ENCODE peak calls at places on chromosomes 4 and X, in nine cellular contexts. One of them, this sample, is unnamed.
A peak's percentile ranks its signal among the peaks of the same experiment; 100 is the strongest.

GRCh38 chr4:81565137-81565870 is 93.6 kb upstream of the RASGEF1B start:
- DNase-seq in lung: peak; percentile 70
- DNase-seq in tibial artery: peak; percentile 89
- DNase-seq in fibroblast of lung: peak; percentile 37
- DNase-seq in SK-N-SH: no peak
- DNase-seq in astrocyte: no peak
- DNase-seq in colonic mucosa: peak; percentile 85
- DNase-seq in gastrocnemius medialis: peak; percentile 41
- DNase-seq in cardiac muscle cell: peak; percentile 72
- DNase-seq in this sample: peak; percentile 92

GRCh38 chr4:126647756-126648396 is 984.9 kb upstream of the INTU start:
- DNase-seq in lung: no peak
- DNase-seq in tibial artery: no peak
- DNase-seq in fibroblast of lung: peak; percentile 17
- DNase-seq in SK-N-SH: no peak
- DNase-seq in astrocyte: peak; percentile 71
- DNase-seq in colonic mucosa: no peak
- DNase-seq in gastrocnemius medialis: no peak
- DNase-seq in cardiac muscle cell: peak; percentile 37
- DNase-seq in this sample: no peak

GRCh38 chr4:113170818-113171468 is 121.5 kb downstream of the ANK2 start:
- DNase-seq in lung: no peak
- DNase-seq in tibial artery: no peak
- DNase-seq in fibroblast of lung: no peak
- DNase-seq in SK-N-SH: no peak
- DNase-seq in astrocyte: no peak
- DNase-seq in colonic mucosa: no peak
- DNase-seq in gastrocnemius medialis: no peak
- DNase-seq in cardiac muscle cell: no peak
- DNase-seq in this sample: no peak

GRCh38 chr4:25021206-25021605 is 9.5 kb downstream of the LGI2 start:
- DNase-seq in lung: no peak
- DNase-seq in tibial artery: no peak
- DNase-seq in fibroblast of lung: peak; percentile 8
- DNase-seq in SK-N-SH: no peak
- DNase-seq in astrocyte: no peak
- DNase-seq in colonic mucosa: no peak
- DNase-seq in gastrocnemius medialis: no peak
- DNase-seq in cardiac muscle cell: no peak
- DNase-seq in this sample: no peak

GRCh38 chr4:104592894-104593470 is 98.3 kb upstream of the CXXC4 start:
- DNase-seq in lung: no peak
- DNase-seq in tibial artery: no peak
- DNase-seq in fibroblast of lung: peak; percentile 68
- DNase-seq in SK-N-SH: no peak
- DNase-seq in astrocyte: peak; percentile 52
- DNase-seq in colonic mucosa: no peak
- DNase-seq in gastrocnemius medialis: no peak
- DNase-seq in cardiac muscle cell: peak; percentile 90
- DNase-seq in this sample: no peak

GRCh38 chr4:12123709-12124108 is 695.0 kb upstream of the HS3ST1 start:
- DNase-seq in lung: no peak
- DNase-seq in tibial artery: no peak
- DNase-seq in fibroblast of lung: no peak
- DNase-seq in SK-N-SH: no peak
- DNase-seq in astrocyte: no peak
- DNase-seq in colonic mucosa: no peak
- DNase-seq in gastrocnemius medialis: no peak
- DNase-seq in cardiac muscle cell: peak; percentile 31
- DNase-seq in this sample: no peak

GRCh38 chr4:186725422-186726149 is 1.9 kb upstream of the FAT1 start:
- DNase-seq in lung: peak; percentile 74
- DNase-seq in tibial artery: peak; percentile 90
- DNase-seq in fibroblast of lung: peak; percentile 91
- DNase-seq in SK-N-SH: peak; percentile 76
- DNase-seq in astrocyte: peak; percentile 80
- DNase-seq in colonic mucosa: peak; percentile 87
- DNase-seq in gastrocnemius medialis: no peak
- DNase-seq in cardiac muscle cell: peak; percentile 91
- DNase-seq in this sample: peak; percentile 78

GRCh38 chr4:56654238-56654632 is 26.9 kb downstream of the HOPX start:
- DNase-seq in lung: no peak
- DNase-seq in tibial artery: no peak
- DNase-seq in fibroblast of lung: no peak
- DNase-seq in SK-N-SH: no peak
- DNase-seq in astrocyte: peak; percentile 27
- DNase-seq in colonic mucosa: peak; percentile 27
- DNase-seq in gastrocnemius medialis: peak; percentile 48
- DNase-seq in cardiac muscle cell: peak; percentile 49
- DNase-seq in this sample: no peak

GRCh38 chrX:123422875-123423274 is 238.8 kb downstream of the GRIA3 start:
- DNase-seq in lung: no peak
- DNase-seq in tibial artery: peak; percentile 63
- DNase-seq in fibroblast of lung: peak; percentile 44
- DNase-seq in SK-N-SH: peak; percentile 14
- DNase-seq in astrocyte: no peak
- DNase-seq in colonic mucosa: peak; percentile 17
- DNase-seq in gastrocnemius medialis: no peak
- DNase-seq in cardiac muscle cell: peak; percentile 36
- DNase-seq in this sample: no peak

GRCh38 chrX:104750146-104750699 is 184.2 kb downstream of the IL1RAPL2 start:
- DNase-seq in lung: no peak
- DNase-seq in tibial artery: no peak
- DNase-seq in fibroblast of lung: no peak
- DNase-seq in SK-N-SH: no peak
- DNase-seq in astrocyte: peak; percentile 84
- DNase-seq in colonic mucosa: no peak
- DNase-seq in gastrocnemius medialis: no peak
- DNase-seq in cardiac muscle cell: no peak
- DNase-seq in this sample: no peak

GRCh38 chr4:138037716-138038115 is 204.4 kb downstream of the SLC7A11 start:
- DNase-seq in lung: no peak
- DNase-seq in tibial artery: no peak
- DNase-seq in fibroblast of lung: peak; percentile 91
- DNase-seq in SK-N-SH: no peak
- DNase-seq in astrocyte: peak; percentile 36
- DNase-seq in colonic mucosa: no peak
- DNase-seq in gastrocnemius medialis: no peak
- DNase-seq in cardiac muscle cell: peak; percentile 54
- DNase-seq in this sample: no peak

GRCh38 chrX:154840856-154841255 is 6.4 kb upstream of the SMIM9 start:
- DNase-seq in lung: no peak
- DNase-seq in tibial artery: no peak
- DNase-seq in fibroblast of lung: peak; percentile 75
- DNase-seq in SK-N-SH: peak; percentile 45
- DNase-seq in astrocyte: peak; percentile 26
- DNase-seq in colonic mucosa: no peak
- DNase-seq in gastrocnemius medialis: no peak
- DNase-seq in cardiac muscle cell: peak; percentile 75
- DNase-seq in this sample: no peak

GRCh38 chr4:75916091-75916661 is 13.9 kb upstream of the PPEF2 start:
- DNase-seq in lung: no peak
- DNase-seq in tibial artery: no peak
- DNase-seq in fibroblast of lung: peak; percentile 89
- DNase-seq in SK-N-SH: peak; percentile 59
- DNase-seq in astrocyte: peak; percentile 37
- DNase-seq in colonic mucosa: peak; percentile 30
- DNase-seq in gastrocnemius medialis: no peak
- DNase-seq in cardiac muscle cell: peak; percentile 65
- DNase-seq in this sample: no peak

DNA sequence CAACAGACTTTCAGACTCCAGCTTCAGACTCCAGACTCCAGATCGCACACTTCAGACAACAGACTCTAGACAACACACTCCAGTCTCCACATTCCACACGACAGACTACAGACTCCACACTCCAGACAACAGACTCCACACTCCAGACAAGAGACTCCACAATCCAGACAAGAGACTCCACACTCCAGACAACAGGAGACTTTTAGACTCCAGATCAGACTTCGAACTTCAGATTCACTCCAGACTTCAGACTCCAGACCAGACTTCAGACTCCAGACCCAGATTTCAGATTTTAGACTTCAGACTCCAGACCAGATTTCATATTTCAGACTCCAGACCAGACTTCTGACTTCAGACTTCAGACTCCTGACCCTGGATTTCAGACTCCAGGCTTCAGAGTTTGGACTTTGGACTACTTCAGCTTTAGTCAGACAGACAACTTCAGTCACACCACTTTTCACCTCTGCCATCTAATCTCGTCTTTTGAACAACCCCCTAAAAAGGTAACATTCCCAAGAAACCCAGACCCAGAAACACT is 29.0 kb upstream of the TLR2 start:
- DNase-seq in lung: no peak
- DNase-seq in tibial artery: no peak
- DNase-seq in fibroblast of lung: no peak
- DNase-seq in SK-N-SH: no peak
- DNase-seq in astrocyte: no peak
- DNase-seq in colonic mucosa: no peak
- DNase-seq in gastrocnemius medialis: no peak
- DNase-seq in cardiac muscle cell: no peak
- DNase-seq in this sample: no peak
- H3K4me1 ChIP-seq in lung: peaks cover 3% of the 10 kb centered on the region
- H3K4me1 ChIP-seq in tibial artery: peaks cover 27% of the 10 kb centered on the region
- H3K4me1 ChIP-seq in fibroblast of lung: no peaks in the 10 kb centered on the region
- H3K4me1 ChIP-seq in SK-N-SH: no peaks in the 10 kb centered on the region
- H3K4me1 ChIP-seq in astrocyte: peaks cover 4% of the 10 kb centered on the region
- H3K4me1 ChIP-seq in colonic mucosa: no peaks in the 10 kb centered on the region
- H3K4me1 ChIP-seq in gastrocnemius medialis: no peaks in the 10 kb centered on the region
- H3K4me1 ChIP-seq in cardiac muscle cell: no peaks in the 10 kb centered on the region
- H3K4me1 ChIP-seq in this sample: no peaks in the 10 kb centered on the region

GRCh38 chr4:143337600-143338287 is 1.1 kb downstream of the GAB1 start:
- DNase-seq in lung: peak; percentile 46
- DNase-seq in tibial artery: peak; percentile 83
- DNase-seq in fibroblast of lung: peak; percentile 67
- DNase-seq in SK-N-SH: peak; percentile 37
- DNase-seq in astrocyte: peak; percentile 60
- DNase-seq in colonic mucosa: peak; percentile 88
- DNase-seq in gastrocnemius medialis: no peak
- DNase-seq in cardiac muscle cell: peak; percentile 65
- DNase-seq in this sample: peak; percentile 67
- H3K27ac ChIP-seq in lung: peak overlapping the region; percentile 93
- H3K27ac ChIP-seq in tibial artery: peak overlapping the region; percentile 89
- H3K27ac ChIP-seq in fibroblast of lung: peak overlapping the region; percentile 72
- H3K27ac ChIP-seq in SK-N-SH: peak overlapping the region; percentile 91
- H3K27ac ChIP-seq in astrocyte: peak overlapping the region; percentile 86
- H3K27ac ChIP-seq in colonic mucosa: peak overlapping the region; percentile 95
- H3K27ac ChIP-seq in gastrocnemius medialis: peak overlapping the region; percentile 99
- H3K27ac ChIP-seq in cardiac muscle cell: peak overlapping the region; percentile 91
- H3K27ac ChIP-seq in this sample: peak overlapping the region; percentile 94

GRCh38 chr4:88297725-88298453 is 13.5 kb upstream of the PPM1K start:
- DNase-seq in lung: no peak
- DNase-seq in tibial artery: no peak
- DNase-seq in fibroblast of lung: no peak
- DNase-seq in SK-N-SH: no peak
- DNase-seq in astrocyte: no peak
- DNase-seq in colonic mucosa: no peak
- DNase-seq in gastrocnemius medialis: no peak
- DNase-seq in cardiac muscle cell: no peak
- DNase-seq in this sample: no peak
- TF ChIP-seq CTCF in lung: no peak
- TF ChIP-seq CTCF in tibial artery: no peak
- TF ChIP-seq CTCF in fibroblast of lung: no peak
- TF ChIP-seq CTCF in SK-N-SH: no peak
- TF ChIP-seq CTCF in astrocyte: no peak
- TF ChIP-seq CTCF in colonic mucosa: no peak
- TF ChIP-seq CTCF in gastrocnemius medialis: no peak
- TF ChIP-seq CTCF in cardiac muscle cell: no peak
- TF ChIP-seq CTCF in this sample: no peak

GRCh38 chrX:102979536-102979935 is 42.5 kb downstream of the RAB40AL start:
- DNase-seq in lung: no peak
- DNase-seq in tibial artery: no peak
- DNase-seq in fibroblast of lung: no peak
- DNase-seq in SK-N-SH: no peak
- DNase-seq in astrocyte: no peak
- DNase-seq in colonic mucosa: no peak
- DNase-seq in gastrocnemius medialis: no peak
- DNase-seq in cardiac muscle cell: no peak
- DNase-seq in this sample: no peak
- H3K4me1 ChIP-seq in lung: no peaks in the 10 kb centered on the region
- H3K4me1 ChIP-seq in tibial artery: no peaks in the 10 kb centered on the region
- H3K4me1 ChIP-seq in fibroblast of lung: no peaks in the 10 kb centered on the region
- H3K4me1 ChIP-seq in SK-N-SH: no peaks in the 10 kb centered on the region
- H3K4me1 ChIP-seq in astrocyte: peaks cover 9% of the 10 kb centered on the region
- H3K4me1 ChIP-seq in colonic mucosa: no peaks in the 10 kb centered on the region
- H3K4me1 ChIP-seq in gastrocnemius medialis: no peaks in the 10 kb centered on the region
- H3K4me1 ChIP-seq in cardiac muscle cell: no peaks in the 10 kb centered on the region
- H3K4me1 ChIP-seq in this sample: no peaks in the 10 kb centered on the region

DNA sequence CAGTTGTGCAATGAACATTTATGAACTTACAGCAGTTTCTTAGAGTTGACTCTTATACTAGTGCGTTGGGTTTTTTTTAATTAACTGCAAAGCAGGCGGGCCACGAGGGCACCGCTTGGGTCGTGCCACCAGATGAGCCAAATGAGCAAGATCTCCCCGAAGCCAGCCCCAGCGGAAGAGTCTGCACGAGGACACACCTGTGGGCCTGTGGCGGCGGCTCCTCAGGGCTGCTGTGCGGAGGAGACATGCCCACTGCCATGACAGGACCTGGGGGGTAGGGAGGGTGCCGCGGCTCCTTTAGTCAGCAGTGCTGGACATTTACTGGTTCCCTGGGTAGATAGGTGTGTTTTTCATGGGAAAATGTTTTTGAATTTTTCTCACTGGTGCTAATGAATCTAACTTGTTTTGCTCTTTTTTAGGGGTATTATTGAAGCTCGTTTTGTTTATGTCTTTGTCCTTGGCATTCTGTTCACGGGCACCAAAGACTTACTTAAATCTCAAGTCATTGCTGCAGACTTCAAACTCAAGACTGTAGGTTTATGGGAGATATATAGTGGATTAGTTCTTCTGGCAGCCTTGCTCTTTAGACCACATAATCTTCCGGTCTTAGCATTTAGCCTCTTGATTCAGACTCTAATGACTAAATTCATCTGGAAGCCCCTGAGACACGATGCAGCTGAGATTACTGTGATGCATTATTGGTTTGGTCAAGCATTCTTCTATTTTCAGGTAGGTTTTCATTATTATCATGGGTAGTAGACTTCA is 31.2 kb downstream of the PIGG start:
- DNase-seq in lung: no peak
- DNase-seq in tibial artery: no peak
- DNase-seq in fibroblast of lung: no peak
- DNase-seq in SK-N-SH: no peak
- DNase-seq in astrocyte: no peak
- DNase-seq in colonic mucosa: no peak
- DNase-seq in gastrocnemius medialis: no peak
- DNase-seq in cardiac muscle cell: no peak
- DNase-seq in this sample: no peak
- H3K27ac ChIP-seq in lung: no peak overlapping the region
- H3K27ac ChIP-seq in tibial artery: no peak overlapping the region
- H3K27ac ChIP-seq in fibroblast of lung: no peak overlapping the region
- H3K27ac ChIP-seq in SK-N-SH: no peak overlapping the region
- H3K27ac ChIP-seq in astrocyte: no peak overlapping the region
- H3K27ac ChIP-seq in colonic mucosa: no peak overlapping the region
- H3K27ac ChIP-seq in gastrocnemius medialis: no peak overlapping the region
- H3K27ac ChIP-seq in cardiac muscle cell: no peak overlapping the region
- H3K27ac ChIP-seq in this sample: no peak overlapping the region